ENCODE peak calls at places on chromosome 20, in seven cellular contexts. W is tibial artery, A is heart right ventricle, M is HepG2, T is upper lobe of right lung, U is ovary, L is thyroid gland. D is an unnamed sample. For H3K4me1, the result is how much of the 10 kb centered on the place peaks cover.

GRCh38 chr20:38043512-38044300 is 10.2 kb downstream of the RPRD1B start:
- DNase-seq in M (no peak), L (no peak), A (no peak), W (no peak), T (no peak), U (no peak), D (no peak)

GRCh38 chr20:34045294-34045693 is 51.6 kb downstream of the RALY start:
- DNase-seq in U (peak), W (peak), L (peak), A (peak), M (peak), T (no peak), D (no peak)

GRCh38 chr20:63296411-63297299 is 3.7 kb downstream of the COL20A1 start:
- DNase-seq in U (no peak), T (no peak), L (no peak), A (no peak), W (no peak), M (no peak), D (no peak)

GRCh38 chr20:38498909-38499308 is 26.3 kb downstream of the RALGAPB start:
- DNase-seq in T (no peak), W (no peak), U (no peak), A (no peak), L (no peak), M (no peak), D (no peak)

GRCh38 chr20:59996112-59996511 is 37.9 kb downstream of the CDH26 start:
- DNase-seq in L (no peak), T (no peak), U (no peak), W (no peak), A (no peak), M (no peak), D (no peak)

GRCh38 chr20:2301164-2301622 is 5.4 kb downstream of the TGM3 start:
- DNase-seq in W (peak), L (no peak), A (peak), T (peak), U (no peak), M (peak), D (peak)

GRCh38 chr20:62688855-62689460 is 19.7 kb upstream of the NTSR1 start:
- DNase-seq in A (no peak), T (no peak), W (no peak), M (peak), U (no peak), L (no peak), D (no peak)

GRCh38 chr20:18466894-18467678 is at the start of the genes DZANK1 and POLR3F:
- DNase-seq in U (peak), W (peak), T (peak), M (peak), L (peak), A (peak), D (peak)

GRCh38 chr20:19943021-19943659 is 74.0 kb upstream of the NAA20 start:
- DNase-seq in A (no peak), U (no peak), W (no peak), T (no peak), L (peak), M (no peak), D (no peak)

DNA sequence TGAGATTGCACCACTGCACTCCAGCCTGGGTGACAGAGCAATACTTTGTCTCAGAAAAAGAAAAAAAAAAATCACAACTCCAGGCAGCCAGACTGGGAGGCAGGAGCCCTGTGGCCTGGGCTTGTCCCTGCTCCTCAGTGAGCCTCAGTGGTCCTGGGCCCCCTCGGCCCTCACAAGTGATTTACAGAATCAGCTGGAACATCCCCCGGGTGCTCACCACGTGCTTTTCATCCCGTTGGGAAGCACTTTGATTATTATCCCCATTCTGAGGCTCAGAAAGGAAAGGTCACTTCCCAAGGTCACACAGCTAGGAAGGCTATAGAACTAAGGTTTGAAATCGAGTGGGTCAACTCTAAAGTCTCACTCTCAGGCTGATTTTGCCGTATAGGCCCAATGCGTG is 43.1 kb upstream of the TLDC2 start:
- DNase-seq in W (no peak), A (no peak), U (no peak), L (no peak), M (no peak), T (no peak), D (no peak)
- H3K4me1 ChIP-seq in W (half or more), A (half or more), U (under half), L (under half), M (under half), T (half or more), D (half or more)

DNA sequence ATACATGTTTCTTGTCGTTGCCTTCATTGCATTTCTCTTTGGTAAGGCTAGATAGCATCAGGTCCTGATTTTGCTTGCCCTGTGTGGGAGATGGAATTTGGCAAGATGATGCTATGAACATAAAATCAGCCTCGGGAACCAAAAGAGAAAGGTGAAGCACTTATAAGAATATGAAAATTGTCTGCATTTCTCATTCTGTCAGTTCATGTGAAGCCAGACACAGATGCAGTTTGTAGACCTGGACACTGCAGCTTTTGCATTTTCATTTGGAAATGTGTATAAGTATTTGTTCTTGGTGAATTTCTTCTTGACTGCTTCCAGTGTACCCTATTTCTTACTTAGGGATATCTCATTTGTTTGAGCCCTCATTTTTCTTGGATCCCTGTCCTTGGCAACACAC is 1.3 kb downstream of the YWHAB start:
- DNase-seq in A (no peak), U (no peak), M (no peak), W (no peak), T (no peak), L (no peak), D (no peak)
- H3K4me1 ChIP-seq in A (half or more), U (under half), M (half or more), W (under half), T (half or more), L (under half), D (under half)

GRCh38 chr20:50186151-50186885 is 4.3 kb upstream of the CEBPB start:
- DNase-seq in M (peak), A (peak), W (peak), L (peak), T (peak), U (peak), D (peak)
- H3K4me1 ChIP-seq in M (under half), A (under half), W (under half), L (under half), T (under half), U (under half), D (under half)

DNA sequence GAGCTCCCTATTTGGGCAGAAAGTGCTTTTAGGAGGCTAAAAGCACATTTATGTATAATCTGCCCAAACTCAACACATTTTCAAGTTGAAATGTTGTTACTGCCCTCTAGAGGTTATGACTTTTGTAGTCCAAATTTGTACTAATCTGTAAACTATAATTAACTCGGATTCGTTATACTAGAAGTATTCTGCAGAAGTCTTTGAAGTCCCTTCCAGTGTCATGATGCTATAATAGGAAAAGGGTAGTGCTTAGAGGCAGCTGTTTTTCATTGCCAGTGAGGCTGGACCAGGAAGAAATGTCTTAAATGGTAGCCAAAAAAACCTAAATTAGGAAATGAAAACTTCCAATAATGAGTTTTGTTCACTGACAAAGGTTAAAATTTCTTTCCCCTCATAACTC is 44.8 kb upstream of the EMILIN3 start:
- DNase-seq in W (no peak), M (no peak), A (no peak), L (no peak), U (no peak), T (no peak), D (no peak)
- H3K4me1 ChIP-seq in W (under half), M (under half), A (half or more), L (under half), U (under half), T (under half), D (under half)

DNA sequence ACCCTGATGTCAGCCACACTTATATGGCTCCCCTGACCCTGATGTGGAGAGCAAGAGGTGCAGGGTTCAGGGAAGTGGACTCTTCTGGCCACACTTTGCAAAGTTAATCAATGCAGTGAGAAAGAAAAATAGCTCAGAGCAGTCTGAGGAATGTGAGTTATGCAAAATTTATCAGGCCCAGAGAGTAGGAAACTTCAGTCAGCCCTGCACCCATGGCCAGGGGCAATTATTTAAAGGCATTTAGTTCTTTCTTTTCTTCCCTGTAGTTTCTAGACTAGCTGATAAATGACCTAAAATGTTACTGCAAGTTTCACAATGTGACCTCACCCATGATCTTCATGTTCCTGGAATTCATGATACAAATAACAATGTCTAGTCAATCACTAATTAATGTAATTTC is 143.7 kb upstream of the GGTLC1 start:
- DNase-seq in T (no peak), L (no peak), U (no peak), A (no peak), M (no peak), W (no peak), D (no peak)
- H3K4me1 ChIP-seq in T (under half), L (under half), U (under half), A (under half), M (under half), W (under half), D (under half)

GRCh38 chr20:35279040-35279439 is 1.1 kb upstream of the MMP24OS start:
- DNase-seq in T (no peak), A (no peak), U (no peak), M (no peak), L (peak), W (no peak), D (no peak)

GRCh38 chr20:35277531-35278395 is at the start of gene MMP24OS:
- DNase-seq in L (peak), M (no peak), T (peak), W (peak), A (peak), U (peak), D (peak)

GRCh38 chr20:35281506-35282101 is 3.0 kb downstream of the EIF6 start:
- DNase-seq in M (no peak), U (no peak), T (no peak), W (no peak), A (no peak), L (no peak), D (no peak)

GRCh38 chr20:35279533-35280174 is 1.7 kb upstream of the MMP24OS start:
- DNase-seq in T (no peak), A (no peak), W (no peak), M (no peak), U (no peak), L (no peak), D (no peak)

GRCh38 chr20:35280523-35280922 is 2.6 kb upstream of the MMP24OS start:
- DNase-seq in T (no peak), W (no peak), A (no peak), M (no peak), L (no peak), U (no peak), D (no peak)
- H3K4me1 ChIP-seq in T (under half), W (under half), A (under half), M (under half), L (under half), U (under half), D (under half)